ENCODE peak calls at places on chromosome X, in six cellular contexts. One of them, this sample, is unnamed.

GRCh38 chrX:1676866-1677265 is 62.0 kb downstream of the ASMT start:
- DNase-seq in LNCaP clone FGC: no peak
- DNase-seq in right lobe of liver: no peak
- DNase-seq in endodermal cell: no peak
- DNase-seq in CD8-positive, alpha-beta T cell: no peak
- DNase-seq in body of pancreas: no peak
- DNase-seq in this sample: no peak

GRCh38 chrX:42519666-42520231 is 258.2 kb downstream of the PPP1R2C start:
- DNase-seq in LNCaP clone FGC: no peak
- DNase-seq in right lobe of liver: no peak
- DNase-seq in endodermal cell: no peak
- DNase-seq in CD8-positive, alpha-beta T cell: no peak
- DNase-seq in body of pancreas: no peak
- DNase-seq in this sample: no peak

GRCh38 chrX:1316527-1316926 is 20.1 kb upstream of the IL3RA start:
- DNase-seq in LNCaP clone FGC: no peak
- DNase-seq in right lobe of liver: peak; percentile 69
- DNase-seq in endodermal cell: no peak
- DNase-seq in CD8-positive, alpha-beta T cell: no peak
- DNase-seq in body of pancreas: peak; percentile 37
- DNase-seq in this sample: no peak

GRCh38 chrX:138709886-138710285 is 1.6 kb downstream of the FGF13 start:
- DNase-seq in LNCaP clone FGC: no peak
- DNase-seq in right lobe of liver: no peak
- DNase-seq in endodermal cell: no peak
- DNase-seq in CD8-positive, alpha-beta T cell: no peak
- DNase-seq in body of pancreas: no peak
- DNase-seq in this sample: no peak

GRCh38 chrX:84044051-84044450 is 143.9 kb downstream of the RPS6KA6 start:
- DNase-seq in LNCaP clone FGC: no peak
- DNase-seq in right lobe of liver: no peak
- DNase-seq in endodermal cell: peak; percentile 60
- DNase-seq in CD8-positive, alpha-beta T cell: no peak
- DNase-seq in body of pancreas: no peak
- DNase-seq in this sample: no peak

GRCh38 chrX:50536955-50537354 is 66.3 kb upstream of the DGKK start:
- DNase-seq in LNCaP clone FGC: no peak
- DNase-seq in right lobe of liver: no peak
- DNase-seq in endodermal cell: no peak
- DNase-seq in CD8-positive, alpha-beta T cell: no peak
- DNase-seq in body of pancreas: no peak
- DNase-seq in this sample: no peak

GRCh38 chrX:40018021-40018420 is 79.7 kb downstream of the BCOR start:
- DNase-seq in LNCaP clone FGC: no peak
- DNase-seq in right lobe of liver: no peak
- DNase-seq in endodermal cell: no peak
- DNase-seq in CD8-positive, alpha-beta T cell: no peak
- DNase-seq in body of pancreas: no peak
- DNase-seq in this sample: no peak

GRCh38 chrX:46130246-46130645 is 415.0 kb downstream of the ZNF674 start:
- DNase-seq in LNCaP clone FGC: no peak
- DNase-seq in right lobe of liver: no peak
- DNase-seq in endodermal cell: peak; percentile 68
- DNase-seq in CD8-positive, alpha-beta T cell: no peak
- DNase-seq in body of pancreas: no peak
- DNase-seq in this sample: no peak

GRCh38 chrX:22674947-22675346 is 324.8 kb upstream of the DDX53 start:
- DNase-seq in LNCaP clone FGC: no peak
- DNase-seq in right lobe of liver: no peak
- DNase-seq in endodermal cell: no peak
- DNase-seq in CD8-positive, alpha-beta T cell: no peak
- DNase-seq in body of pancreas: no peak
- DNase-seq in this sample: no peak

GRCh38 chrX:46168254-46168653 is 377.0 kb downstream of the ZNF674 start:
- DNase-seq in LNCaP clone FGC: no peak
- DNase-seq in right lobe of liver: no peak
- DNase-seq in endodermal cell: no peak
- DNase-seq in CD8-positive, alpha-beta T cell: no peak
- DNase-seq in body of pancreas: no peak
- DNase-seq in this sample: no peak

GRCh38 chrX:24760601-24761000 is 66.9 kb downstream of the POLA1 start:
- DNase-seq in LNCaP clone FGC: no peak
- DNase-seq in right lobe of liver: no peak
- DNase-seq in endodermal cell: no peak
- DNase-seq in CD8-positive, alpha-beta T cell: no peak
- DNase-seq in body of pancreas: no peak
- DNase-seq in this sample: no peak

GRCh38 chrX:48802089-48802812 is 384 bp downstream of the HDAC6 start:
- DNase-seq in LNCaP clone FGC: peak; percentile 65
- DNase-seq in right lobe of liver: peak; percentile 90
- DNase-seq in endodermal cell: peak; percentile 92
- DNase-seq in CD8-positive, alpha-beta T cell: peak; percentile 17
- DNase-seq in body of pancreas: peak; percentile 90
- DNase-seq in this sample: no peak

GRCh38 chrX:7582191-7582590 is 260.8 kb upstream of the VCX start:
- DNase-seq in LNCaP clone FGC: no peak
- DNase-seq in right lobe of liver: no peak
- DNase-seq in endodermal cell: no peak
- DNase-seq in CD8-positive, alpha-beta T cell: no peak
- DNase-seq in body of pancreas: no peak
- DNase-seq in this sample: no peak

GRCh38 chrX:47169726-47170515 is 23.7 kb upstream of the UBA1 start:
- DNase-seq in LNCaP clone FGC: no peak
- DNase-seq in right lobe of liver: no peak
- DNase-seq in endodermal cell: no peak
- DNase-seq in CD8-positive, alpha-beta T cell: no peak
- DNase-seq in body of pancreas: no peak
- DNase-seq in this sample: no peak

GRCh38 chrX:84156831-84157230 is 31.2 kb downstream of the RPS6KA6 start:
- DNase-seq in LNCaP clone FGC: no peak
- DNase-seq in right lobe of liver: no peak
- DNase-seq in endodermal cell: no peak
- DNase-seq in CD8-positive, alpha-beta T cell: no peak
- DNase-seq in body of pancreas: no peak
- DNase-seq in this sample: no peak

GRCh38 chrX:82031250-82031649 is 829.3 kb downstream of the SH3BGRL start:
- DNase-seq in LNCaP clone FGC: no peak
- DNase-seq in right lobe of liver: no peak
- DNase-seq in endodermal cell: no peak
- DNase-seq in CD8-positive, alpha-beta T cell: no peak
- DNase-seq in body of pancreas: no peak
- DNase-seq in this sample: no peak

GRCh38 chrX:141341341-141341740 is 99.0 kb upstream of the SPANXC start:
- DNase-seq in LNCaP clone FGC: no peak
- DNase-seq in right lobe of liver: no peak
- DNase-seq in endodermal cell: no peak
- DNase-seq in CD8-positive, alpha-beta T cell: no peak
- DNase-seq in body of pancreas: no peak
- DNase-seq in this sample: no peak

GRCh38 chrX:152817082-152817744 is 13.3 kb downstream of the CETN2 start:
- DNase-seq in LNCaP clone FGC: peak; percentile 3
- DNase-seq in right lobe of liver: no peak
- DNase-seq in endodermal cell: peak; percentile 72
- DNase-seq in CD8-positive, alpha-beta T cell: no peak
- DNase-seq in body of pancreas: peak; percentile 40
- DNase-seq in this sample: no peak

GRCh38 chrX:16946361-16946964 is at the start of gene REPS2:
- DNase-seq in LNCaP clone FGC: no peak
- DNase-seq in right lobe of liver: peak; percentile 92
- DNase-seq in endodermal cell: peak; percentile 98
- DNase-seq in CD8-positive, alpha-beta T cell: peak; percentile 62
- DNase-seq in body of pancreas: peak; percentile 95
- DNase-seq in this sample: peak; percentile 57

GRCh38 chrX:138908577-138908976 is 197.1 kb upstream of the FGF13 start:
- DNase-seq in LNCaP clone FGC: no peak
- DNase-seq in right lobe of liver: no peak
- DNase-seq in endodermal cell: no peak
- DNase-seq in CD8-positive, alpha-beta T cell: no peak
- DNase-seq in body of pancreas: no peak
- DNase-seq in this sample: no peak

GRCh38 chrX:136745215-136746173 is 35.2 kb downstream of the ARHGEF6 start:
- DNase-seq in LNCaP clone FGC: no peak
- DNase-seq in right lobe of liver: no peak
- DNase-seq in endodermal cell: no peak
- DNase-seq in CD8-positive, alpha-beta T cell: no peak
- DNase-seq in body of pancreas: no peak
- DNase-seq in this sample: no peak

GRCh38 chrX:48467331-48467761 is 2.7 kb downstream of the SLC38A5 start:
- DNase-seq in LNCaP clone FGC: no peak
- DNase-seq in right lobe of liver: peak; percentile 30
- DNase-seq in endodermal cell: no peak
- DNase-seq in CD8-positive, alpha-beta T cell: no peak
- DNase-seq in body of pancreas: no peak
- DNase-seq in this sample: no peak

GRCh38 chrX:40950546-40950945 is 134.7 kb upstream of the USP9X start:
- DNase-seq in LNCaP clone FGC: no peak
- DNase-seq in right lobe of liver: no peak
- DNase-seq in endodermal cell: peak; percentile 78
- DNase-seq in CD8-positive, alpha-beta T cell: no peak
- DNase-seq in body of pancreas: no peak
- DNase-seq in this sample: no peak

GRCh38 chrX:1419545-1420355 is 27.8 kb upstream of the SLC25A6 start:
- DNase-seq in LNCaP clone FGC: no peak
- DNase-seq in right lobe of liver: no peak
- DNase-seq in endodermal cell: no peak
- DNase-seq in CD8-positive, alpha-beta T cell: no peak
- DNase-seq in body of pancreas: no peak
- DNase-seq in this sample: no peak

GRCh38 chrX:29231800-29232199 is 644.6 kb downstream of the IL1RAPL1 start:
- DNase-seq in LNCaP clone FGC: no peak
- DNase-seq in right lobe of liver: no peak
- DNase-seq in endodermal cell: no peak
- DNase-seq in CD8-positive, alpha-beta T cell: no peak
- DNase-seq in body of pancreas: no peak
- DNase-seq in this sample: no peak

GRCh38 chrX:10121787-10122186 is 35.0 kb upstream of the CLCN4 start:
- DNase-seq in LNCaP clone FGC: no peak
- DNase-seq in right lobe of liver: peak; percentile 56
- DNase-seq in endodermal cell: no peak
- DNase-seq in CD8-positive, alpha-beta T cell: no peak
- DNase-seq in body of pancreas: no peak
- DNase-seq in this sample: peak; percentile 58

GRCh38 chrX:85244411-85245210 is 820 bp downstream of the ZNF711 start:
- DNase-seq in LNCaP clone FGC: no peak
- DNase-seq in right lobe of liver: no peak
- DNase-seq in endodermal cell: peak; percentile 55
- DNase-seq in CD8-positive, alpha-beta T cell: no peak
- DNase-seq in body of pancreas: peak; percentile 29
- DNase-seq in this sample: no peak

GRCh38 chrX:131273024-131273423 is 16.1 kb downstream of the IGSF1 start:
- DNase-seq in LNCaP clone FGC: no peak
- DNase-seq in right lobe of liver: no peak
- DNase-seq in endodermal cell: no peak
- DNase-seq in CD8-positive, alpha-beta T cell: no peak
- DNase-seq in body of pancreas: no peak
- DNase-seq in this sample: no peak

GRCh38 chrX:40156472-40157227 is 58.9 kb upstream of the BCOR start:
- DNase-seq in LNCaP clone FGC: no peak
- DNase-seq in right lobe of liver: peak; percentile 61
- DNase-seq in endodermal cell: peak; percentile 85
- DNase-seq in CD8-positive, alpha-beta T cell: no peak
- DNase-seq in body of pancreas: no peak
- DNase-seq in this sample: no peak

GRCh38 chrX:15600071-15600470 is 689 bp downstream of the ACE2 start:
- DNase-seq in LNCaP clone FGC: no peak
- DNase-seq in right lobe of liver: no peak
- DNase-seq in endodermal cell: no peak
- DNase-seq in CD8-positive, alpha-beta T cell: no peak
- DNase-seq in body of pancreas: no peak
- DNase-seq in this sample: no peak

GRCh38 chrX:15600745-15601144 is at the start of gene ACE2:
- DNase-seq in LNCaP clone FGC: no peak
- DNase-seq in right lobe of liver: no peak
- DNase-seq in endodermal cell: no peak
- DNase-seq in CD8-positive, alpha-beta T cell: no peak
- DNase-seq in body of pancreas: no peak
- DNase-seq in this sample: no peak

GRCh38 chrX:15602761-15603160 is 2.0 kb upstream of the ACE2 start:
- DNase-seq in LNCaP clone FGC: no peak
- DNase-seq in right lobe of liver: no peak
- DNase-seq in endodermal cell: no peak
- DNase-seq in CD8-positive, alpha-beta T cell: no peak
- DNase-seq in body of pancreas: no peak
- DNase-seq in this sample: no peak

GRCh38 chrX:15605233-15605632 is 4.5 kb upstream of the ACE2 start:
- DNase-seq in LNCaP clone FGC: no peak
- DNase-seq in right lobe of liver: no peak
- DNase-seq in endodermal cell: no peak
- DNase-seq in CD8-positive, alpha-beta T cell: no peak
- DNase-seq in body of pancreas: no peak
- DNase-seq in this sample: no peak

GRCh38 chrX:15601932-15602331 is 1.2 kb upstream of the ACE2 start:
- DNase-seq in LNCaP clone FGC: no peak
- DNase-seq in right lobe of liver: no peak
- DNase-seq in endodermal cell: no peak
- DNase-seq in CD8-positive, alpha-beta T cell: no peak
- DNase-seq in body of pancreas: no peak
- DNase-seq in this sample: no peak
- TF ChIP-seq CTCF in LNCaP clone FGC: no peak
- TF ChIP-seq CTCF in right lobe of liver: no peak
- TF ChIP-seq CTCF in endodermal cell: no peak
- TF ChIP-seq CTCF in CD8-positive, alpha-beta T cell: no peak
- TF ChIP-seq CTCF in body of pancreas: no peak
- TF ChIP-seq CTCF in this sample: no peak

GRCh38 chrX:93538575-93538974 is 134.8 kb downstream of the NAP1L3 start:
- DNase-seq in LNCaP clone FGC: no peak
- DNase-seq in right lobe of liver: no peak
- DNase-seq in endodermal cell: no peak
- DNase-seq in CD8-positive, alpha-beta T cell: no peak
- DNase-seq in body of pancreas: no peak
- DNase-seq in this sample: no peak
- TF ChIP-seq CTCF in LNCaP clone FGC: peak; percentile 37
- TF ChIP-seq CTCF in right lobe of liver: peak; percentile 44
- TF ChIP-seq CTCF in endodermal cell: peak; percentile 84
- TF ChIP-seq CTCF in CD8-positive, alpha-beta T cell: no peak
- TF ChIP-seq CTCF in body of pancreas: peak; percentile 46
- TF ChIP-seq CTCF in this sample: no peak

DNA sequence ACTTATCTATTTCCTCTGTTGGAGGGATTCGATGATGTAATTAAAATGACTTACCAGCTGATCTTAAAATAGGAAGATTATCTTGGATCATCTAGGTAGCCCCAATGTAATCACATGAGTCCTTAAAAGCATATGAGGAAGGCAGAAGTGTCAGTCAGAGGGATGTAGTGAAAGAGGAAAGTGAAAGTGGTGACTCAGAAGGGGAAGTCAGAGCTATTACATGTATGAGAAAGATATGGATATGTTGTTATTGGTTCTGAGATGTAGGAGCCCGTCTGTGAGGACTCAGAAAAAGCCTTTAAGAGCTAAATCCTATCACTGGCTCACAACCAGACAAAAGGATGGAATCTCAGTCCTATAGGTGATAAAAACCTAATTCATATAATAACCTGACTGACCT is 456.4 kb downstream of the DACH2 start:
- DNase-seq in LNCaP clone FGC: no peak
- DNase-seq in right lobe of liver: no peak
- DNase-seq in endodermal cell: no peak
- DNase-seq in CD8-positive, alpha-beta T cell: no peak
- DNase-seq in body of pancreas: no peak
- DNase-seq in this sample: no peak
- TF ChIP-seq CTCF in LNCaP clone FGC: no peak
- TF ChIP-seq CTCF in right lobe of liver: no peak
- TF ChIP-seq CTCF in endodermal cell: no peak
- TF ChIP-seq CTCF in CD8-positive, alpha-beta T cell: no peak
- TF ChIP-seq CTCF in body of pancreas: no peak
- TF ChIP-seq CTCF in this sample: no peak

GRCh38 chrX:80648023-80648422 is 161.7 kb downstream of the BRWD3 start:
- DNase-seq in LNCaP clone FGC: no peak
- DNase-seq in right lobe of liver: no peak
- DNase-seq in endodermal cell: no peak
- DNase-seq in CD8-positive, alpha-beta T cell: no peak
- DNase-seq in body of pancreas: no peak
- DNase-seq in this sample: no peak
- TF ChIP-seq CTCF in LNCaP clone FGC: peak; percentile 49
- TF ChIP-seq CTCF in right lobe of liver: peak; percentile 46
- TF ChIP-seq CTCF in endodermal cell: peak; percentile 52
- TF ChIP-seq CTCF in CD8-positive, alpha-beta T cell: no peak
- TF ChIP-seq CTCF in body of pancreas: no peak
- TF ChIP-seq CTCF in this sample: no peak

This sample was measured in activated B cell treated with CpG ODN at 0.5 μM for 24 hours.